ENCODE peak calls at places on chromosomes 6 and 20, in ten cellular contexts. X is stimulated activated CD4-positive, alpha-beta T cell treated with anti-CD3 and anti-CD28 coated beads, Interleukin-2, amount 100 ng/mL, for 24 hours; K is A172; H is omental fat pad; R is iPS-NIHi11; Z is RPMI8226; A is activated gamma-delta T cell treated with Interleukin-2 at 50 U/mL for 16 hours; Y is HTR-8/SVneo; G is GM23338; J is frontal cortex. U is an unnamed sample.

GRCh38 chr6:168133186-168133585 is 54.2 kb upstream of the FRMD1 start:
- DNase-seq in X (no peak), K (no peak), H (no peak), R (peak), Z (no peak), A (no peak), Y (no peak), G (no peak), J (peak), U (no peak)

GRCh38 chr6:45965007-45965406 is 50.7 kb downstream of the CLIC5 start:
- DNase-seq in X (no peak), K (no peak), H (no peak), R (no peak), Z (no peak), A (no peak), Y (no peak), G (no peak), J (no peak), U (no peak)

GRCh38 chr20:58600756-58601155 is 50.3 kb upstream of the STX16 start:
- DNase-seq in X (no peak), K (no peak), H (no peak), R (no peak), Z (no peak), A (no peak), Y (no peak), G (no peak), J (no peak), U (no peak)

GRCh38 chr6:80165143-80165542 is 58.7 kb downstream of the BCKDHB start:
- DNase-seq in X (peak), K (peak), H (no peak), R (no peak), Z (peak), A (no peak), Y (no peak), G (no peak), J (no peak), U (peak)

GRCh38 chr6:170026272-170027110 is 264.4 kb downstream of the DLL1 start:
- DNase-seq in X (no peak), K (no peak), H (no peak), R (peak), Z (peak), A (no peak), Y (no peak), G (peak), J (no peak), U (no peak)

GRCh38 chr6:82084324-82084920 is 163.1 kb downstream of the IBTK start:
- DNase-seq in X (no peak), K (no peak), H (no peak), R (no peak), Z (no peak), A (no peak), Y (no peak), G (no peak), J (no peak), U (no peak)

GRCh38 chr6:87673237-87673636 is 28.8 kb downstream of the AKIRIN2 start:
- DNase-seq in X (no peak), K (no peak), H (no peak), R (no peak), Z (no peak), A (no peak), Y (no peak), G (no peak), J (no peak), U (no peak)

GRCh38 chr6:157148391-157149323 is 174.7 kb downstream of the TMEM242 start:
- DNase-seq in X (no peak), K (peak), H (no peak), R (peak), Z (no peak), A (no peak), Y (peak), G (no peak), J (peak), U (no peak)

GRCh38 chr6:16209539-16209938 is 28.8 kb upstream of the GMPR start:
- DNase-seq in X (no peak), K (no peak), H (no peak), R (no peak), Z (no peak), A (no peak), Y (no peak), G (no peak), J (no peak), U (no peak)

GRCh38 chr6:167054987-167055386 is 55.8 kb downstream of the CEP43 start:
- DNase-seq in X (no peak), K (no peak), H (no peak), R (no peak), Z (no peak), A (no peak), Y (no peak), G (no peak), J (no peak), U (no peak)

GRCh38 chr6:52672422-52673025 is 1.6 kb downstream of the TMEM14A start:
- DNase-seq in X (no peak), K (peak), H (no peak), R (no peak), Z (no peak), A (no peak), Y (peak), G (no peak), J (no peak), U (no peak)

U was measured in activated naive CD4-positive, alpha-beta T cell treated with Interleukin-2 at 50 U/mL for 16 hours.